ENCODE peak calls at places on chromosomes 13 and 19, in five cellular contexts. B, K, H, Z and V are unnamed samples.

GRCh38 chr13:84132491-84132890 is 250.2 kb upstream of the SLITRK1 start:
- DNase-seq in Z (no peak), H (no peak), K (no peak), B (no peak), V (no peak)

GRCh38 chr13:76455960-76456359 is 430.2 kb downstream of the KCTD12 start:
- DNase-seq in Z (peak; percentile 59), H (no peak), B (no peak), K (no peak), V (no peak)

GRCh38 chr19:47156861-47157454 is 26.3 kb downstream of the SAE1 start:
- DNase-seq in Z (peak; percentile 77), H (no peak), B (no peak), K (no peak), V (no peak)

GRCh38 chr13:27808866-27809546 is 16.7 kb downstream of the GSX1 start:
- DNase-seq in K (no peak), B (no peak), Z (no peak), H (no peak), V (peak; percentile 6)

GRCh38 chr19:32895384-32895783 is 25.8 kb upstream of the SLC7A9 start:
- DNase-seq in B (no peak), Z (no peak), H (no peak), K (no peak), V (no peak)

GRCh38 chr19:6802336-6803035 is 30.0 kb downstream of the VAV1 start:
- DNase-seq in H (no peak), Z (no peak), B (peak; percentile 74), K (peak; percentile 60), V (peak; percentile 21)

GRCh38 chr13:29935309-29935981 is 85.0 kb upstream of the UBL3 start:
- DNase-seq in K (peak; percentile 53), H (no peak), B (no peak), Z (no peak), V (no peak)

GRCh38 chr19:14563989-14564650 is 7.7 kb downstream of the NDUFB7 start:
- DNase-seq in B (no peak), H (no peak), Z (no peak), K (peak; percentile 47), V (no peak)

GRCh38 chr19:12784871-12785430 is 6.3 kb upstream of the JUNB start:
- DNase-seq in Z (no peak), B (no peak), K (no peak), H (no peak), V (no peak)

GRCh38 chr13:34349091-34349722 is 531.3 kb downstream of the RFC3 start:
- DNase-seq in B (no peak), K (no peak), H (no peak), Z (peak; percentile 100), V (peak; percentile 67)

GRCh38 chr19:29724102-29724641 is 9.1 kb upstream of the C19orf12 start:
- DNase-seq in H (no peak), Z (peak; percentile 5), K (peak; percentile 33), B (no peak), V (no peak)

GRCh38 chr13:64428196-64428595 is 2801.9 kb downstream of the PCDH9 start:
- DNase-seq in B (no peak), H (no peak), K (no peak), Z (peak; percentile 1), V (no peak)

GRCh38 chr19:3816566-3817218 is 30.5 kb upstream of the MATK start:
- DNase-seq in Z (no peak), B (no peak), K (no peak), H (no peak), V (no peak)

GRCh38 chr13:75876371-75877050 is 240.4 kb downstream of the LMO7 start:
- DNase-seq in Z (peak; percentile 35), B (peak; percentile 63), H (peak; percentile 38), K (peak; percentile 30), V (peak; percentile 18)

GRCh38 chr13:50779443-50780200 is 63.9 kb downstream of the DLEU7 start:
- DNase-seq in B (no peak), Z (no peak), K (no peak), H (no peak), V (no peak)

GRCh38 chr19:33130433-33130832 is 1.5 kb upstream of the WDR88 start:
- DNase-seq in K (no peak), B (no peak), H (no peak), Z (no peak), V (no peak)

GRCh38 chr19:45764947-45765346 is 4.1 kb downstream of the SIX5 start:
- DNase-seq in B (no peak), K (no peak), Z (no peak), H (no peak), V (no peak)

GRCh38 chr19:54011507-54012211 is 20.2 kb downstream of the CACNG6 start:
- DNase-seq in K (no peak), H (no peak), Z (no peak), B (no peak), V (no peak)

GRCh38 chr19:45340899-45341453 is 426 bp downstream of the KLC3 start:
- DNase-seq in Z (no peak), H (no peak), K (no peak), B (no peak), V (no peak)

GRCh38 chr19:13547102-13547501 is 40.8 kb upstream of the CACNA1A start:
- DNase-seq in H (no peak), K (no peak), B (no peak), Z (no peak), V (no peak)

GRCh38 chr13:80340643-80341097 is 256 bp downstream of the SPRY2 start:
- DNase-seq in H (peak; percentile 64), Z (peak; percentile 64), K (no peak), B (no peak), V (no peak)

GRCh38 chr19:34994643-34995471 is 5.3 kb upstream of the GRAMD1A start:
- DNase-seq in K (no peak), B (peak; percentile 80), H (no peak), Z (no peak), V (peak; percentile 17)

GRCh38 chr13:112721198-112722104 is 31.6 kb downstream of the ATP11A start:
- DNase-seq in Z (no peak), B (peak; percentile 64), H (no peak), K (no peak), V (no peak)

GRCh38 chr13:75481176-75482069 is 546 bp downstream of the TBC1D4 start:
- DNase-seq in K (peak; percentile 6), H (peak; percentile 47), B (peak; percentile 75), Z (no peak), V (no peak)

GRCh38 chr13:37070145-37070695 is 10.7 kb upstream of the SUPT20H start:
- DNase-seq in H (no peak), K (no peak), B (no peak), Z (no peak), V (no peak)